ENCODE peak calls at places on chromosomes 11 and 22, in ten cellular contexts. One of them, this sample, is unnamed.

GRCh38 chr22:17780741-17781318 is 6.6 kb upstream of the BID start:
- DNase-seq in stomach: no peak
- DNase-seq in K562: no peak
- DNase-seq in breast epithelium: no peak
- DNase-seq in spleen: no peak
- DNase-seq in sigmoid colon: no peak
- DNase-seq in SK-N-SH: no peak
- DNase-seq in HepG2: no peak
- DNase-seq in HCT116: no peak
- DNase-seq in endothelial cell of umbilical vein: no peak
- DNase-seq in this sample: no peak

GRCh38 chr11:134512791-134513538 is 100.9 kb upstream of the B3GAT1 start:
- DNase-seq in stomach: peak; percentile 23
- DNase-seq in HepG2: no peak
- DNase-seq in endothelial cell of umbilical vein: no peak
- DNase-seq in sigmoid colon: peak; percentile 50
- DNase-seq in SK-N-SH: no peak
- DNase-seq in HCT116: no peak
- DNase-seq in breast epithelium: no peak
- DNase-seq in K562: no peak
- DNase-seq in spleen: no peak
- DNase-seq in this sample: no peak

GRCh38 chr11:126197277-126197939 is 14.0 kb downstream of the RPUSD4 start:
- DNase-seq in stomach: peak; percentile 34
- DNase-seq in K562: no peak
- DNase-seq in sigmoid colon: no peak
- DNase-seq in HCT116: no peak
- DNase-seq in HepG2: no peak
- DNase-seq in endothelial cell of umbilical vein: no peak
- DNase-seq in breast epithelium: no peak
- DNase-seq in SK-N-SH: no peak
- DNase-seq in spleen: peak; percentile 24
- DNase-seq in this sample: no peak

GRCh38 chr11:2269601-2270321 is 627 bp downstream of the ASCL2 start:
- DNase-seq in stomach: peak; percentile 74
- DNase-seq in sigmoid colon: no peak
- DNase-seq in breast epithelium: peak; percentile 35
- DNase-seq in HCT116: no peak
- DNase-seq in K562: peak; percentile 58
- DNase-seq in SK-N-SH: peak; percentile 82
- DNase-seq in endothelial cell of umbilical vein: peak; percentile 31
- DNase-seq in HepG2: no peak
- DNase-seq in spleen: peak; percentile 90
- DNase-seq in this sample: peak; percentile 78

GRCh38 chr11:2533642-2534115 is 88.9 kb downstream of the KCNQ1 start:
- DNase-seq in spleen: peak; percentile 85
- DNase-seq in HepG2: peak; percentile 85
- DNase-seq in HCT116: peak; percentile 63
- DNase-seq in sigmoid colon: peak; percentile 86
- DNase-seq in stomach: peak; percentile 55
- DNase-seq in K562: peak; percentile 88
- DNase-seq in breast epithelium: peak; percentile 66
- DNase-seq in SK-N-SH: no peak
- DNase-seq in endothelial cell of umbilical vein: peak; percentile 38
- DNase-seq in this sample: peak; percentile 83

GRCh38 chr22:43079742-43080141 is 9.4 kb downstream of the TTLL1 start:
- DNase-seq in K562: peak; percentile 40
- DNase-seq in HepG2: no peak
- DNase-seq in HCT116: no peak
- DNase-seq in SK-N-SH: no peak
- DNase-seq in stomach: no peak
- DNase-seq in breast epithelium: no peak
- DNase-seq in spleen: no peak
- DNase-seq in endothelial cell of umbilical vein: no peak
- DNase-seq in sigmoid colon: no peak
- DNase-seq in this sample: no peak

GRCh38 chr11:114316980-114317675 is 20.9 kb downstream of the NNMT start:
- DNase-seq in K562: no peak
- DNase-seq in sigmoid colon: peak; percentile 80
- DNase-seq in SK-N-SH: no peak
- DNase-seq in stomach: no peak
- DNase-seq in HepG2: no peak
- DNase-seq in HCT116: no peak
- DNase-seq in endothelial cell of umbilical vein: no peak
- DNase-seq in spleen: no peak
- DNase-seq in breast epithelium: no peak
- DNase-seq in this sample: no peak

GRCh38 chr11:10858505-10859360 is 880 bp upstream of the ZBED5 start:
- DNase-seq in breast epithelium: peak; percentile 60
- DNase-seq in endothelial cell of umbilical vein: peak; percentile 63
- DNase-seq in sigmoid colon: peak; percentile 84
- DNase-seq in HCT116: no peak
- DNase-seq in K562: peak; percentile 33
- DNase-seq in HepG2: peak; percentile 50
- DNase-seq in stomach: peak; percentile 65
- DNase-seq in SK-N-SH: peak; percentile 64
- DNase-seq in spleen: peak; percentile 92
- DNase-seq in this sample: peak; percentile 86

DNA sequence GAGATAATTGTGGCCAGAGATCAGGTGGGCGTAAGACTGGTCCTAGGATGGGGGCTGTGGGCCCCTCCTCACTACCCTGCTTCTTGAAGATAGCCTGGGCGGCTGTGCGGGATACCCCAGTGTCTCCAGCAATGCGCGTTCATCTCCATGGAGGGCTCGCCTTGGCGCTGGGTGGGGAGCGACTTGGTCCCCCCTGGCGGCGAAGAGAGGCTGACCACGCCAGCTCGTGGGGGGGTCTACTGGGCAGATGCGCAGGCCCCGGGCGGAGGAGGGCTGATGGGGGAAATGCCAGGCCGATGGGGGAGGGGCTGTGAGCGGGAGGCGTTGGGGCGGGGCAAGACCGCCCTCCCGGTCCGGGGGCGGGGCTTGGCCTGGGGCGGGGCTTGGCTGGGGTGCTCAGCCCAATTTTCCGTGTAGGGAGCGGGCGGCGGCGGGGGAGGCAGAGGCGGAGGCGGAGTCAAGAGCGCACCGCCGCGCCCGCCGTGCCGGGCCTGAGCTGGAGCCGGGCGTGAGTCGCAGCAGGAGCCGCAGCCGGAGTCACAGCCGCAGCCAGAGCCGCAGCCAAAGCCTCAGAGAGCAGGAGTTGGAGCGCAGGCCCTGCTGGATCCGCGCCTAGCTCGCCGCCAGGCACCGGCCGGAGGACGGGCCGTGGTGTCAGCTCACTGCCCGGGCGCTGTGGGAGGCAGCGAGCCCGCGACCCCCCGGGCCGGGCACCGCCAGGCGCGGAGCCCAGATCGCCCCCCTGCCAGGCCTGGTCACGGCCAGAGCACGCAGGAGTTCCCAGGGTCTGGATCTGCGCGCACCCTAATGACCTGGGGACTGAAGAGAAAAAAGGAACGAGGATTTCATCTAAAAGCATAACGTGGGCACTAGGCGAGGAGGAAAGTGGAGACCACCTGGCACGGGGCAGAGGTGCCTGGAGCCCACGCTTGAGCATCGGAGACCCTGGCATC is at the start of gene SLC35E4:
- DNase-seq in sigmoid colon: peak; percentile 98
- DNase-seq in K562: peak; percentile 94
- DNase-seq in HepG2: peak; percentile 13
- DNase-seq in endothelial cell of umbilical vein: peak; percentile 88
- DNase-seq in HCT116: peak; percentile 60
- DNase-seq in SK-N-SH: peak; percentile 100
- DNase-seq in stomach: peak; percentile 97
- DNase-seq in breast epithelium: peak; percentile 89
- DNase-seq in spleen: peak; percentile 97
- DNase-seq in this sample: peak; percentile 94
- TF ChIP-seq CTCF in sigmoid colon: peak; percentile 18
- TF ChIP-seq CTCF in K562: no peak
- TF ChIP-seq CTCF in HepG2: peak; percentile 26
- TF ChIP-seq CTCF in endothelial cell of umbilical vein: peak; percentile 61
- TF ChIP-seq CTCF in HCT116: no peak
- TF ChIP-seq CTCF in SK-N-SH: peak; percentile 54
- TF ChIP-seq CTCF in stomach: no peak
- TF ChIP-seq CTCF in breast epithelium: peak; percentile 28
- TF ChIP-seq CTCF in spleen: peak; percentile 11
- TF ChIP-seq CTCF in this sample: peak; percentile 44

GRCh38 chr22:46053563-46054090 is 76.7 kb upstream of the WNT7B start:
- DNase-seq in K562: peak; percentile 29
- DNase-seq in HCT116: no peak
- DNase-seq in SK-N-SH: peak; percentile 94
- DNase-seq in spleen: peak; percentile 94
- DNase-seq in endothelial cell of umbilical vein: peak; percentile 64
- DNase-seq in HepG2: no peak
- DNase-seq in breast epithelium: peak; percentile 73
- DNase-seq in sigmoid colon: peak; percentile 93
- DNase-seq in stomach: peak; percentile 84
- DNase-seq in this sample: no peak
- TF ChIP-seq POLR2AphosphoS5 in K562: no peak
- TF ChIP-seq POLR2AphosphoS5 in HCT116: peak; percentile 72
- TF ChIP-seq POLR2AphosphoS5 in SK-N-SH: no peak
- TF ChIP-seq POLR2AphosphoS5 in spleen: peak; percentile 74
- TF ChIP-seq POLR2AphosphoS5 in endothelial cell of umbilical vein: peak; percentile 45
- TF ChIP-seq POLR2AphosphoS5 in HepG2: no peak
- TF ChIP-seq POLR2AphosphoS5 in breast epithelium: peak; percentile 65
- TF ChIP-seq POLR2AphosphoS5 in sigmoid colon: no peak
- TF ChIP-seq POLR2AphosphoS5 in stomach: peak; percentile 15
- TF ChIP-seq POLR2AphosphoS5 in this sample: no peak

GRCh38 chr11:83836883-83837654 is 550.9 kb upstream of the CCDC90B start:
- DNase-seq in breast epithelium: no peak
- DNase-seq in HepG2: peak; percentile 65
- DNase-seq in K562: peak; percentile 34
- DNase-seq in SK-N-SH: peak; percentile 69
- DNase-seq in spleen: no peak
- DNase-seq in endothelial cell of umbilical vein: peak; percentile 27
- DNase-seq in HCT116: peak; percentile 24
- DNase-seq in sigmoid colon: peak; percentile 73
- DNase-seq in stomach: peak; percentile 45
- DNase-seq in this sample: peak; percentile 90
- TF ChIP-seq CTCF in breast epithelium: peak; percentile 18
- TF ChIP-seq CTCF in HepG2: peak; percentile 96
- TF ChIP-seq CTCF in K562: peak; percentile 58
- TF ChIP-seq CTCF in SK-N-SH: peak; percentile 84
- TF ChIP-seq CTCF in spleen: no peak
- TF ChIP-seq CTCF in endothelial cell of umbilical vein: peak; percentile 65
- TF ChIP-seq CTCF in HCT116: peak; percentile 43
- TF ChIP-seq CTCF in sigmoid colon: peak; percentile 40
- TF ChIP-seq CTCF in stomach: no peak
- TF ChIP-seq CTCF in this sample: peak; percentile 73

GRCh38 chr11:74680035-74680671 is 51.1 kb downstream of the CHRDL2 start:
- DNase-seq in breast epithelium: peak; percentile 6
- DNase-seq in sigmoid colon: no peak
- DNase-seq in HepG2: no peak
- DNase-seq in K562: no peak
- DNase-seq in endothelial cell of umbilical vein: no peak
- DNase-seq in spleen: peak; percentile 32
- DNase-seq in stomach: peak; percentile 14
- DNase-seq in HCT116: no peak
- DNase-seq in SK-N-SH: no peak
- DNase-seq in this sample: no peak
- TF ChIP-seq POLR2AphosphoS5 in breast epithelium: no peak
- TF ChIP-seq POLR2AphosphoS5 in sigmoid colon: no peak
- TF ChIP-seq POLR2AphosphoS5 in HepG2: no peak
- TF ChIP-seq POLR2AphosphoS5 in K562: no peak
- TF ChIP-seq POLR2AphosphoS5 in endothelial cell of umbilical vein: no peak
- TF ChIP-seq POLR2AphosphoS5 in spleen: no peak
- TF ChIP-seq POLR2AphosphoS5 in stomach: no peak
- TF ChIP-seq POLR2AphosphoS5 in HCT116: no peak
- TF ChIP-seq POLR2AphosphoS5 in SK-N-SH: no peak
- TF ChIP-seq POLR2AphosphoS5 in this sample: no peak

This sample was measured in GM23338.